ENCODE peak calls at places on chromosomes 7 and 10, in ten cellular contexts. One of them, this sample, is unnamed.

GRCh38 chr7:155884225-155885161 is 72.2 kb upstream of the SHH start:
- DNase-seq in stimulated activated CD4-positive, alpha-beta T cell treated with anti-CD3 and anti-CD28 coated beads, Interleukin-12 subunit alpha, Interleukin-12 subunit beta, amount 100 ng/mL, for 4 hours: no peak
- DNase-seq in K562: no peak
- DNase-seq in NCI-H1092 treated with DMSO at 0.1 percent for 48 hours: no peak
- DNase-seq in activated CD8-positive, alpha-beta memory T cell treated with anti-CD3 and anti-CD28 coated beads for 1 hour: no peak
- DNase-seq in ELR: no peak
- DNase-seq in fibroblast of mammary gland: no peak
- DNase-seq in BJ: no peak
- DNase-seq in activated T-helper 1 cell treated with Interleukin-2 at 50 U/mL for 16 hours: no peak
- DNase-seq in ascending aorta: no peak
- DNase-seq in this sample: no peak

GRCh38 chr10:130737622-130738021 is 573.9 kb downstream of the TCERG1L start:
- DNase-seq in K562: no peak
- DNase-seq in activated T-helper 1 cell treated with Interleukin-2 at 50 U/mL for 16 hours: no peak
- DNase-seq in fibroblast of mammary gland: no peak
- DNase-seq in stimulated activated CD4-positive, alpha-beta T cell treated with anti-CD3 and anti-CD28 coated beads, Interleukin-12 subunit alpha, Interleukin-12 subunit beta, amount 100 ng/mL, for 4 hours: no peak
- DNase-seq in NCI-H1092 treated with DMSO at 0.1 percent for 48 hours: no peak
- DNase-seq in BJ: no peak
- DNase-seq in activated CD8-positive, alpha-beta memory T cell treated with anti-CD3 and anti-CD28 coated beads for 1 hour: no peak
- DNase-seq in ELR: no peak
- DNase-seq in ascending aorta: no peak
- DNase-seq in this sample: no peak

GRCh38 chr7:128705891-128706333 is 33.2 kb upstream of the CALU start:
- DNase-seq in fibroblast of mammary gland: peak; percentile 25
- DNase-seq in ELR: peak; percentile 50
- DNase-seq in BJ: peak; percentile 22
- DNase-seq in ascending aorta: no peak
- DNase-seq in stimulated activated CD4-positive, alpha-beta T cell treated with anti-CD3 and anti-CD28 coated beads, Interleukin-12 subunit alpha, Interleukin-12 subunit beta, amount 100 ng/mL, for 4 hours: no peak
- DNase-seq in NCI-H1092 treated with DMSO at 0.1 percent for 48 hours: no peak
- DNase-seq in activated T-helper 1 cell treated with Interleukin-2 at 50 U/mL for 16 hours: no peak
- DNase-seq in K562: peak; percentile 38
- DNase-seq in activated CD8-positive, alpha-beta memory T cell treated with anti-CD3 and anti-CD28 coated beads for 1 hour: no peak
- DNase-seq in this sample: no peak

GRCh38 chr10:49620841-49621378 is 7.1 kb downstream of the CHAT start:
- DNase-seq in ELR: no peak
- DNase-seq in stimulated activated CD4-positive, alpha-beta T cell treated with anti-CD3 and anti-CD28 coated beads, Interleukin-12 subunit alpha, Interleukin-12 subunit beta, amount 100 ng/mL, for 4 hours: no peak
- DNase-seq in NCI-H1092 treated with DMSO at 0.1 percent for 48 hours: peak; percentile 9
- DNase-seq in BJ: no peak
- DNase-seq in K562: no peak
- DNase-seq in ascending aorta: no peak
- DNase-seq in activated T-helper 1 cell treated with Interleukin-2 at 50 U/mL for 16 hours: no peak
- DNase-seq in fibroblast of mammary gland: no peak
- DNase-seq in activated CD8-positive, alpha-beta memory T cell treated with anti-CD3 and anti-CD28 coated beads for 1 hour: no peak
- DNase-seq in this sample: no peak

GRCh38 chr10:3806603-3807002 is 21.6 kb upstream of the KLF6 start:
- DNase-seq in ELR: peak; percentile 92
- DNase-seq in activated CD8-positive, alpha-beta memory T cell treated with anti-CD3 and anti-CD28 coated beads for 1 hour: no peak
- DNase-seq in K562: no peak
- DNase-seq in fibroblast of mammary gland: peak; percentile 96
- DNase-seq in ascending aorta: no peak
- DNase-seq in NCI-H1092 treated with DMSO at 0.1 percent for 48 hours: no peak
- DNase-seq in stimulated activated CD4-positive, alpha-beta T cell treated with anti-CD3 and anti-CD28 coated beads, Interleukin-12 subunit alpha, Interleukin-12 subunit beta, amount 100 ng/mL, for 4 hours: no peak
- DNase-seq in activated T-helper 1 cell treated with Interleukin-2 at 50 U/mL for 16 hours: no peak
- DNase-seq in BJ: no peak
- DNase-seq in this sample: no peak

GRCh38 chr7:13987395-13987794 is 2.1 kb downstream of the ETV1 start:
- DNase-seq in activated T-helper 1 cell treated with Interleukin-2 at 50 U/mL for 16 hours: no peak
- DNase-seq in BJ: no peak
- DNase-seq in activated CD8-positive, alpha-beta memory T cell treated with anti-CD3 and anti-CD28 coated beads for 1 hour: no peak
- DNase-seq in NCI-H1092 treated with DMSO at 0.1 percent for 48 hours: no peak
- DNase-seq in ELR: peak; percentile 65
- DNase-seq in K562: no peak
- DNase-seq in ascending aorta: no peak
- DNase-seq in stimulated activated CD4-positive, alpha-beta T cell treated with anti-CD3 and anti-CD28 coated beads, Interleukin-12 subunit alpha, Interleukin-12 subunit beta, amount 100 ng/mL, for 4 hours: no peak
- DNase-seq in fibroblast of mammary gland: peak; percentile 62
- DNase-seq in this sample: no peak

GRCh38 chr7:80392229-80393169 is 119.4 kb downstream of the GNAT3 start:
- DNase-seq in ascending aorta: no peak
- DNase-seq in activated CD8-positive, alpha-beta memory T cell treated with anti-CD3 and anti-CD28 coated beads for 1 hour: no peak
- DNase-seq in ELR: peak; percentile 66
- DNase-seq in K562: no peak
- DNase-seq in stimulated activated CD4-positive, alpha-beta T cell treated with anti-CD3 and anti-CD28 coated beads, Interleukin-12 subunit alpha, Interleukin-12 subunit beta, amount 100 ng/mL, for 4 hours: no peak
- DNase-seq in activated T-helper 1 cell treated with Interleukin-2 at 50 U/mL for 16 hours: no peak
- DNase-seq in NCI-H1092 treated with DMSO at 0.1 percent for 48 hours: peak; percentile 66
- DNase-seq in BJ: no peak
- DNase-seq in fibroblast of mammary gland: peak; percentile 57
- DNase-seq in this sample: no peak

GRCh38 chr7:53984776-53985175 is 557.4 kb upstream of the VSTM2A start:
- DNase-seq in ascending aorta: no peak
- DNase-seq in BJ: no peak
- DNase-seq in ELR: no peak
- DNase-seq in activated CD8-positive, alpha-beta memory T cell treated with anti-CD3 and anti-CD28 coated beads for 1 hour: no peak
- DNase-seq in NCI-H1092 treated with DMSO at 0.1 percent for 48 hours: no peak
- DNase-seq in K562: no peak
- DNase-seq in activated T-helper 1 cell treated with Interleukin-2 at 50 U/mL for 16 hours: no peak
- DNase-seq in stimulated activated CD4-positive, alpha-beta T cell treated with anti-CD3 and anti-CD28 coated beads, Interleukin-12 subunit alpha, Interleukin-12 subunit beta, amount 100 ng/mL, for 4 hours: no peak
- DNase-seq in fibroblast of mammary gland: no peak
- DNase-seq in this sample: no peak

GRCh38 chr10:33306126-33306525 is 28.3 kb downstream of the NRP1 start:
- DNase-seq in K562: no peak
- DNase-seq in stimulated activated CD4-positive, alpha-beta T cell treated with anti-CD3 and anti-CD28 coated beads, Interleukin-12 subunit alpha, Interleukin-12 subunit beta, amount 100 ng/mL, for 4 hours: no peak
- DNase-seq in ascending aorta: no peak
- DNase-seq in fibroblast of mammary gland: peak; percentile 34
- DNase-seq in activated CD8-positive, alpha-beta memory T cell treated with anti-CD3 and anti-CD28 coated beads for 1 hour: no peak
- DNase-seq in ELR: no peak
- DNase-seq in BJ: no peak
- DNase-seq in activated T-helper 1 cell treated with Interleukin-2 at 50 U/mL for 16 hours: no peak
- DNase-seq in NCI-H1092 treated with DMSO at 0.1 percent for 48 hours: no peak
- DNase-seq in this sample: no peak

GRCh38 chr7:139589474-139589873 is 66.0 kb downstream of the CLEC2L start:
- DNase-seq in BJ: no peak
- DNase-seq in activated T-helper 1 cell treated with Interleukin-2 at 50 U/mL for 16 hours: no peak
- DNase-seq in NCI-H1092 treated with DMSO at 0.1 percent for 48 hours: no peak
- DNase-seq in ascending aorta: no peak
- DNase-seq in ELR: no peak
- DNase-seq in stimulated activated CD4-positive, alpha-beta T cell treated with anti-CD3 and anti-CD28 coated beads, Interleukin-12 subunit alpha, Interleukin-12 subunit beta, amount 100 ng/mL, for 4 hours: no peak
- DNase-seq in activated CD8-positive, alpha-beta memory T cell treated with anti-CD3 and anti-CD28 coated beads for 1 hour: no peak
- DNase-seq in fibroblast of mammary gland: peak; percentile 15
- DNase-seq in K562: no peak
- DNase-seq in this sample: no peak

GRCh38 chr10:110783509-110784103 is 88.1 kb upstream of the PDCD4 start:
- DNase-seq in NCI-H1092 treated with DMSO at 0.1 percent for 48 hours: no peak
- DNase-seq in BJ: no peak
- DNase-seq in ascending aorta: no peak
- DNase-seq in stimulated activated CD4-positive, alpha-beta T cell treated with anti-CD3 and anti-CD28 coated beads, Interleukin-12 subunit alpha, Interleukin-12 subunit beta, amount 100 ng/mL, for 4 hours: peak; percentile 67
- DNase-seq in activated T-helper 1 cell treated with Interleukin-2 at 50 U/mL for 16 hours: peak; percentile 47
- DNase-seq in K562: no peak
- DNase-seq in ELR: peak; percentile 10
- DNase-seq in activated CD8-positive, alpha-beta memory T cell treated with anti-CD3 and anti-CD28 coated beads for 1 hour: peak; percentile 47
- DNase-seq in fibroblast of mammary gland: peak; percentile 53
- DNase-seq in this sample: no peak

GRCh38 chr7:151432658-151433521 is 7.1 kb downstream of the CRYGN start:
- DNase-seq in K562: no peak
- DNase-seq in stimulated activated CD4-positive, alpha-beta T cell treated with anti-CD3 and anti-CD28 coated beads, Interleukin-12 subunit alpha, Interleukin-12 subunit beta, amount 100 ng/mL, for 4 hours: no peak
- DNase-seq in activated CD8-positive, alpha-beta memory T cell treated with anti-CD3 and anti-CD28 coated beads for 1 hour: no peak
- DNase-seq in NCI-H1092 treated with DMSO at 0.1 percent for 48 hours: no peak
- DNase-seq in fibroblast of mammary gland: no peak
- DNase-seq in ELR: no peak
- DNase-seq in ascending aorta: no peak
- DNase-seq in activated T-helper 1 cell treated with Interleukin-2 at 50 U/mL for 16 hours: peak; percentile 37
- DNase-seq in BJ: no peak
- DNase-seq in this sample: no peak

GRCh38 chr7:15417341-15417988 is 144.3 kb downstream of the AGMO start:
- DNase-seq in activated T-helper 1 cell treated with Interleukin-2 at 50 U/mL for 16 hours: no peak
- DNase-seq in activated CD8-positive, alpha-beta memory T cell treated with anti-CD3 and anti-CD28 coated beads for 1 hour: no peak
- DNase-seq in BJ: no peak
- DNase-seq in fibroblast of mammary gland: no peak
- DNase-seq in ELR: no peak
- DNase-seq in stimulated activated CD4-positive, alpha-beta T cell treated with anti-CD3 and anti-CD28 coated beads, Interleukin-12 subunit alpha, Interleukin-12 subunit beta, amount 100 ng/mL, for 4 hours: no peak
- DNase-seq in ascending aorta: no peak
- DNase-seq in NCI-H1092 treated with DMSO at 0.1 percent for 48 hours: no peak
- DNase-seq in K562: no peak
- DNase-seq in this sample: no peak

GRCh38 chr7:137820677-137821420 is 25.9 kb downstream of the DGKI start:
- DNase-seq in activated CD8-positive, alpha-beta memory T cell treated with anti-CD3 and anti-CD28 coated beads for 1 hour: no peak
- DNase-seq in fibroblast of mammary gland: peak; percentile 79
- DNase-seq in ELR: no peak
- DNase-seq in NCI-H1092 treated with DMSO at 0.1 percent for 48 hours: peak; percentile 89
- DNase-seq in K562: no peak
- DNase-seq in activated T-helper 1 cell treated with Interleukin-2 at 50 U/mL for 16 hours: no peak
- DNase-seq in stimulated activated CD4-positive, alpha-beta T cell treated with anti-CD3 and anti-CD28 coated beads, Interleukin-12 subunit alpha, Interleukin-12 subunit beta, amount 100 ng/mL, for 4 hours: no peak
- DNase-seq in ascending aorta: peak; percentile 31
- DNase-seq in BJ: peak; percentile 23
- DNase-seq in this sample: peak; percentile 92

GRCh38 chr7:5776894-5777645 is 4.4 kb downstream of the RNF216 start:
- DNase-seq in stimulated activated CD4-positive, alpha-beta T cell treated with anti-CD3 and anti-CD28 coated beads, Interleukin-12 subunit alpha, Interleukin-12 subunit beta, amount 100 ng/mL, for 4 hours: peak; percentile 4
- DNase-seq in activated T-helper 1 cell treated with Interleukin-2 at 50 U/mL for 16 hours: no peak
- DNase-seq in K562: no peak
- DNase-seq in BJ: no peak
- DNase-seq in NCI-H1092 treated with DMSO at 0.1 percent for 48 hours: no peak
- DNase-seq in activated CD8-positive, alpha-beta memory T cell treated with anti-CD3 and anti-CD28 coated beads for 1 hour: no peak
- DNase-seq in ELR: no peak
- DNase-seq in fibroblast of mammary gland: no peak
- DNase-seq in ascending aorta: no peak
- DNase-seq in this sample: no peak

GRCh38 chr10:117135480-117136140 is 2.5 kb downstream of the VAX1 start:
- DNase-seq in activated T-helper 1 cell treated with Interleukin-2 at 50 U/mL for 16 hours: no peak
- DNase-seq in BJ: no peak
- DNase-seq in fibroblast of mammary gland: no peak
- DNase-seq in ascending aorta: no peak
- DNase-seq in stimulated activated CD4-positive, alpha-beta T cell treated with anti-CD3 and anti-CD28 coated beads, Interleukin-12 subunit alpha, Interleukin-12 subunit beta, amount 100 ng/mL, for 4 hours: no peak
- DNase-seq in K562: no peak
- DNase-seq in NCI-H1092 treated with DMSO at 0.1 percent for 48 hours: no peak
- DNase-seq in ELR: no peak
- DNase-seq in activated CD8-positive, alpha-beta memory T cell treated with anti-CD3 and anti-CD28 coated beads for 1 hour: no peak
- DNase-seq in this sample: no peak

GRCh38 chr7:5225616-5226290 is 35.7 kb downstream of the WIPI2 start:
- DNase-seq in K562: no peak
- DNase-seq in ELR: no peak
- DNase-seq in fibroblast of mammary gland: no peak
- DNase-seq in stimulated activated CD4-positive, alpha-beta T cell treated with anti-CD3 and anti-CD28 coated beads, Interleukin-12 subunit alpha, Interleukin-12 subunit beta, amount 100 ng/mL, for 4 hours: no peak
- DNase-seq in BJ: no peak
- DNase-seq in activated T-helper 1 cell treated with Interleukin-2 at 50 U/mL for 16 hours: no peak
- DNase-seq in activated CD8-positive, alpha-beta memory T cell treated with anti-CD3 and anti-CD28 coated beads for 1 hour: no peak
- DNase-seq in NCI-H1092 treated with DMSO at 0.1 percent for 48 hours: no peak
- DNase-seq in ascending aorta: no peak
- DNase-seq in this sample: peak; percentile 39

GRCh38 chr7:51034531-51035264 is 252.0 kb upstream of the GRB10 start:
- DNase-seq in stimulated activated CD4-positive, alpha-beta T cell treated with anti-CD3 and anti-CD28 coated beads, Interleukin-12 subunit alpha, Interleukin-12 subunit beta, amount 100 ng/mL, for 4 hours: no peak
- DNase-seq in K562: no peak
- DNase-seq in activated T-helper 1 cell treated with Interleukin-2 at 50 U/mL for 16 hours: no peak
- DNase-seq in activated CD8-positive, alpha-beta memory T cell treated with anti-CD3 and anti-CD28 coated beads for 1 hour: no peak
- DNase-seq in ascending aorta: no peak
- DNase-seq in NCI-H1092 treated with DMSO at 0.1 percent for 48 hours: no peak
- DNase-seq in BJ: peak; percentile 49
- DNase-seq in ELR: peak; percentile 55
- DNase-seq in fibroblast of mammary gland: peak; percentile 87
- DNase-seq in this sample: no peak

GRCh38 chr10:101716891-101717659 is 22.1 kb upstream of the FBXW4 start:
- DNase-seq in ELR: no peak
- DNase-seq in fibroblast of mammary gland: no peak
- DNase-seq in K562: no peak
- DNase-seq in activated CD8-positive, alpha-beta memory T cell treated with anti-CD3 and anti-CD28 coated beads for 1 hour: no peak
- DNase-seq in NCI-H1092 treated with DMSO at 0.1 percent for 48 hours: no peak
- DNase-seq in BJ: no peak
- DNase-seq in stimulated activated CD4-positive, alpha-beta T cell treated with anti-CD3 and anti-CD28 coated beads, Interleukin-12 subunit alpha, Interleukin-12 subunit beta, amount 100 ng/mL, for 4 hours: no peak
- DNase-seq in activated T-helper 1 cell treated with Interleukin-2 at 50 U/mL for 16 hours: no peak
- DNase-seq in ascending aorta: no peak
- DNase-seq in this sample: no peak

GRCh38 chr7:149686001-149686400 is 87.4 kb downstream of the ZNF467 start:
- DNase-seq in activated T-helper 1 cell treated with Interleukin-2 at 50 U/mL for 16 hours: no peak
- DNase-seq in stimulated activated CD4-positive, alpha-beta T cell treated with anti-CD3 and anti-CD28 coated beads, Interleukin-12 subunit alpha, Interleukin-12 subunit beta, amount 100 ng/mL, for 4 hours: no peak
- DNase-seq in activated CD8-positive, alpha-beta memory T cell treated with anti-CD3 and anti-CD28 coated beads for 1 hour: no peak
- DNase-seq in ascending aorta: no peak
- DNase-seq in BJ: peak; percentile 41
- DNase-seq in ELR: peak; percentile 15
- DNase-seq in NCI-H1092 treated with DMSO at 0.1 percent for 48 hours: no peak
- DNase-seq in fibroblast of mammary gland: peak; percentile 87
- DNase-seq in K562: no peak
- DNase-seq in this sample: no peak

GRCh38 chr10:17548786-17549185 is 68.4 kb downstream of the HACD1 start:
- DNase-seq in NCI-H1092 treated with DMSO at 0.1 percent for 48 hours: no peak
- DNase-seq in ascending aorta: no peak
- DNase-seq in stimulated activated CD4-positive, alpha-beta T cell treated with anti-CD3 and anti-CD28 coated beads, Interleukin-12 subunit alpha, Interleukin-12 subunit beta, amount 100 ng/mL, for 4 hours: no peak
- DNase-seq in activated T-helper 1 cell treated with Interleukin-2 at 50 U/mL for 16 hours: no peak
- DNase-seq in BJ: no peak
- DNase-seq in activated CD8-positive, alpha-beta memory T cell treated with anti-CD3 and anti-CD28 coated beads for 1 hour: no peak
- DNase-seq in K562: no peak
- DNase-seq in fibroblast of mammary gland: peak; percentile 38
- DNase-seq in ELR: no peak
- DNase-seq in this sample: no peak

GRCh38 chr10:30534465-30535144 is 94.9 kb downstream of the LYZL2 start:
- DNase-seq in BJ: no peak
- DNase-seq in ascending aorta: peak; percentile 28
- DNase-seq in activated CD8-positive, alpha-beta memory T cell treated with anti-CD3 and anti-CD28 coated beads for 1 hour: peak; percentile 41
- DNase-seq in stimulated activated CD4-positive, alpha-beta T cell treated with anti-CD3 and anti-CD28 coated beads, Interleukin-12 subunit alpha, Interleukin-12 subunit beta, amount 100 ng/mL, for 4 hours: peak; percentile 62
- DNase-seq in fibroblast of mammary gland: peak; percentile 78
- DNase-seq in activated T-helper 1 cell treated with Interleukin-2 at 50 U/mL for 16 hours: peak; percentile 46
- DNase-seq in K562: peak; percentile 69
- DNase-seq in ELR: peak; percentile 75
- DNase-seq in NCI-H1092 treated with DMSO at 0.1 percent for 48 hours: peak; percentile 36
- DNase-seq in this sample: peak; percentile 81

GRCh38 chr10:3226960-3227724 is 54.6 kb upstream of the PITRM1 start:
- DNase-seq in activated T-helper 1 cell treated with Interleukin-2 at 50 U/mL for 16 hours: no peak
- DNase-seq in ELR: peak; percentile 93
- DNase-seq in K562: no peak
- DNase-seq in fibroblast of mammary gland: peak; percentile 92
- DNase-seq in activated CD8-positive, alpha-beta memory T cell treated with anti-CD3 and anti-CD28 coated beads for 1 hour: no peak
- DNase-seq in NCI-H1092 treated with DMSO at 0.1 percent for 48 hours: no peak
- DNase-seq in ascending aorta: no peak
- DNase-seq in BJ: peak; percentile 71
- DNase-seq in stimulated activated CD4-positive, alpha-beta T cell treated with anti-CD3 and anti-CD28 coated beads, Interleukin-12 subunit alpha, Interleukin-12 subunit beta, amount 100 ng/mL, for 4 hours: no peak
- DNase-seq in this sample: no peak

GRCh38 chr10:63237396-63237795 is 104.3 kb downstream of the NRBF2 start:
- DNase-seq in activated T-helper 1 cell treated with Interleukin-2 at 50 U/mL for 16 hours: no peak
- DNase-seq in K562: no peak
- DNase-seq in ascending aorta: no peak
- DNase-seq in stimulated activated CD4-positive, alpha-beta T cell treated with anti-CD3 and anti-CD28 coated beads, Interleukin-12 subunit alpha, Interleukin-12 subunit beta, amount 100 ng/mL, for 4 hours: no peak
- DNase-seq in BJ: no peak
- DNase-seq in ELR: no peak
- DNase-seq in activated CD8-positive, alpha-beta memory T cell treated with anti-CD3 and anti-CD28 coated beads for 1 hour: no peak
- DNase-seq in NCI-H1092 treated with DMSO at 0.1 percent for 48 hours: no peak
- DNase-seq in fibroblast of mammary gland: no peak
- DNase-seq in this sample: no peak

GRCh38 chr10:92848441-92849233 is at the start of gene EXOC6:
- DNase-seq in K562: peak; percentile 80
- DNase-seq in ascending aorta: no peak
- DNase-seq in BJ: no peak
- DNase-seq in fibroblast of mammary gland: peak; percentile 69
- DNase-seq in activated T-helper 1 cell treated with Interleukin-2 at 50 U/mL for 16 hours: peak; percentile 79
- DNase-seq in activated CD8-positive, alpha-beta memory T cell treated with anti-CD3 and anti-CD28 coated beads for 1 hour: peak; percentile 79
- DNase-seq in ELR: peak; percentile 87
- DNase-seq in NCI-H1092 treated with DMSO at 0.1 percent for 48 hours: peak; percentile 66
- DNase-seq in stimulated activated CD4-positive, alpha-beta T cell treated with anti-CD3 and anti-CD28 coated beads, Interleukin-12 subunit alpha, Interleukin-12 subunit beta, amount 100 ng/mL, for 4 hours: peak; percentile 80
- DNase-seq in this sample: peak; percentile 93

GRCh38 chr10:72146559-72147323 is 58.4 kb upstream of the SPOCK2 start:
- DNase-seq in activated CD8-positive, alpha-beta memory T cell treated with anti-CD3 and anti-CD28 coated beads for 1 hour: no peak
- DNase-seq in NCI-H1092 treated with DMSO at 0.1 percent for 48 hours: no peak
- DNase-seq in K562: no peak
- DNase-seq in fibroblast of mammary gland: no peak
- DNase-seq in BJ: no peak
- DNase-seq in activated T-helper 1 cell treated with Interleukin-2 at 50 U/mL for 16 hours: no peak
- DNase-seq in ELR: no peak
- DNase-seq in stimulated activated CD4-positive, alpha-beta T cell treated with anti-CD3 and anti-CD28 coated beads, Interleukin-12 subunit alpha, Interleukin-12 subunit beta, amount 100 ng/mL, for 4 hours: no peak
- DNase-seq in ascending aorta: no peak
- DNase-seq in this sample: no peak

GRCh38 chr7:140475747-140476333 is 3.5 kb downstream of the MKRN1 start:
- DNase-seq in fibroblast of mammary gland: peak; percentile 38
- DNase-seq in activated CD8-positive, alpha-beta memory T cell treated with anti-CD3 and anti-CD28 coated beads for 1 hour: peak; percentile 25
- DNase-seq in ascending aorta: no peak
- DNase-seq in ELR: peak; percentile 68
- DNase-seq in activated T-helper 1 cell treated with Interleukin-2 at 50 U/mL for 16 hours: peak; percentile 2
- DNase-seq in stimulated activated CD4-positive, alpha-beta T cell treated with anti-CD3 and anti-CD28 coated beads, Interleukin-12 subunit alpha, Interleukin-12 subunit beta, amount 100 ng/mL, for 4 hours: peak; percentile 22
- DNase-seq in K562: peak; percentile 53
- DNase-seq in BJ: no peak
- DNase-seq in NCI-H1092 treated with DMSO at 0.1 percent for 48 hours: peak; percentile 69
- DNase-seq in this sample: no peak

GRCh38 chr10:116752563-116752962 is 10.2 kb upstream of the HSPA12A start:
- DNase-seq in K562: no peak
- DNase-seq in activated CD8-positive, alpha-beta memory T cell treated with anti-CD3 and anti-CD28 coated beads for 1 hour: no peak
- DNase-seq in stimulated activated CD4-positive, alpha-beta T cell treated with anti-CD3 and anti-CD28 coated beads, Interleukin-12 subunit alpha, Interleukin-12 subunit beta, amount 100 ng/mL, for 4 hours: no peak
- DNase-seq in NCI-H1092 treated with DMSO at 0.1 percent for 48 hours: no peak
- DNase-seq in activated T-helper 1 cell treated with Interleukin-2 at 50 U/mL for 16 hours: no peak
- DNase-seq in ascending aorta: no peak
- DNase-seq in fibroblast of mammary gland: peak; percentile 26
- DNase-seq in BJ: no peak
- DNase-seq in ELR: peak; percentile 40
- DNase-seq in this sample: no peak

This sample was measured in right cardiac atrium.